ENCODE peak calls at places on chromosomes 12 and 14, in nine cellular contexts. E is hippocampal formation, R is fibroblast of the aortic adventitia, F is lung, K is NCI-H1694 treated with DMSO at 0.1 percent for 48 hours, H is SW 1271, T is endodermal cell, X is Kasumi-1, U is SW480. Q is an unnamed sample.

GRCh38 chr14:102418853-102419240 is 56.1 kb downstream of the TECPR2 start:
- DNase-seq in X (no peak), R (no peak), F (no peak), U (no peak), T (no peak), H (no peak), K (no peak), E (no peak), Q (peak; percentile 74)

GRCh38 chr12:19778111-19778688 is 338.9 kb downstream of the AEBP2 start:
- DNase-seq in F (no peak), R (peak; percentile 70), E (no peak), U (no peak), K (no peak), T (no peak), X (no peak), H (no peak), Q (no peak)

GRCh38 chr12:60035835-60036234 is 440.0 kb downstream of the SLC16A7 start:
- DNase-seq in F (no peak), K (no peak), U (no peak), X (no peak), H (no peak), E (no peak), T (no peak), R (peak; percentile 35), Q (no peak)

GRCh38 chr14:99670361-99671229 is 13.5 kb upstream of the CYP46A1 start:
- DNase-seq in U (no peak), F (no peak), K (no peak), R (peak; percentile 54), E (no peak), X (no peak), T (no peak), H (no peak), Q (no peak)

GRCh38 chr12:99769581-99769980 is 122.0 kb downstream of the GARIN6 start:
- DNase-seq in K (no peak), E (no peak), U (no peak), F (no peak), H (no peak), T (no peak), R (no peak), X (no peak), Q (no peak)

GRCh38 chr12:86719381-86719780 is 463.2 kb upstream of the MGAT4C start:
- DNase-seq in E (no peak), T (no peak), U (no peak), H (no peak), R (no peak), X (no peak), F (no peak), K (no peak), Q (no peak)

GRCh38 chr12:106586535-106586802 is 3.7 kb downstream of the RFX4 start:
- DNase-seq in K (no peak), U (no peak), T (peak; percentile 78), F (no peak), H (no peak), X (no peak), E (no peak), R (no peak), Q (no peak)

GRCh38 chr12:57219993-57220728 is 3.6 kb downstream of the NXPH4 start:
- DNase-seq in T (no peak), R (no peak), U (no peak), K (no peak), H (no peak), X (no peak), E (no peak), F (no peak), Q (no peak)

GRCh38 chr14:99188721-99189120 is 83.3 kb downstream of the BCL11B start:
- DNase-seq in E (no peak), T (peak; percentile 85), F (no peak), R (no peak), X (no peak), H (no peak), U (no peak), K (no peak), Q (no peak)

GRCh38 chr12:116609715-116610114 is 50.5 kb downstream of the MAP1LC3B2 start:
- DNase-seq in H (no peak), K (peak; percentile 34), F (no peak), R (no peak), E (no peak), U (no peak), X (peak; percentile 46), T (peak; percentile 83), Q (no peak)

GRCh38 chr14:50057331-50057730 is 59.0 kb downstream of the VCPKMT start:
- DNase-seq in F (no peak), R (no peak), K (no peak), X (no peak), H (no peak), U (no peak), T (no peak), E (no peak), Q (no peak)

GRCh38 chr12:19382111-19382526 is 57.2 kb upstream of the AEBP2 start:
- DNase-seq in E (no peak), R (peak; percentile 85), F (no peak), T (peak; percentile 67), U (peak; percentile 29), X (no peak), K (no peak), H (no peak), Q (no peak)

GRCh38 chr12:15179672-15180071 is 41.5 kb downstream of the RERG start:
- DNase-seq in K (no peak), F (no peak), U (no peak), R (no peak), E (no peak), X (no peak), T (no peak), H (no peak), Q (no peak)

GRCh38 chr14:31090872-31091764 is 64.9 kb upstream of the STRN3 start:
- DNase-seq in K (peak; percentile 18), H (no peak), U (no peak), F (peak; percentile 34), X (peak; percentile 14), E (no peak), T (no peak), R (peak; percentile 91), Q (no peak)

GRCh38 chr12:80813820-80814219 is 97.1 kb downstream of the MYF5 start:
- DNase-seq in R (no peak), U (no peak), K (no peak), X (no peak), E (no peak), T (no peak), F (no peak), H (no peak), Q (no peak)

GRCh38 chr12:76856018-76856644 is 22.7 kb downstream of the CSRP2 start:
- DNase-seq in T (no peak), H (no peak), X (no peak), R (no peak), F (no peak), K (no peak), E (no peak), U (no peak), Q (no peak)

GRCh38 chr12:106205208-106206069 is 42.4 kb downstream of the CKAP4 start:
- DNase-seq in R (no peak), K (no peak), U (peak; percentile 37), F (no peak), E (peak; percentile 15), X (no peak), T (peak; percentile 67), H (no peak), Q (no peak)

GRCh38 chr12:100555722-100556121 is 17.8 kb upstream of the GAS2L3 start:
- DNase-seq in X (no peak), T (no peak), K (no peak), H (no peak), R (peak; percentile 52), E (no peak), U (no peak), F (no peak), Q (no peak)

GRCh38 chr14:31070431-31070830 is 44.3 kb upstream of the STRN3 start:
- DNase-seq in K (no peak), H (peak; percentile 68), X (no peak), R (peak; percentile 97), T (no peak), E (no peak), F (no peak), U (peak; percentile 19), Q (no peak)

GRCh38 chr12:46777587-46777986 is 48.2 kb downstream of the SLC38A4 start:
- DNase-seq in K (no peak), F (no peak), E (no peak), U (no peak), T (no peak), X (no peak), R (no peak), H (no peak), Q (no peak)

GRCh38 chr12:52798671-52799497 is 3.0 kb upstream of the KRT3 start:
- DNase-seq in R (no peak), X (no peak), T (no peak), H (no peak), F (peak; percentile 39), E (no peak), U (peak; percentile 70), K (no peak), Q (no peak)

GRCh38 chr14:49946320-49947141 is 53.6 kb downstream of the ARF6 start:
- DNase-seq in R (peak; percentile 79), H (no peak), X (no peak), U (peak; percentile 38), K (peak; percentile 93), T (no peak), F (no peak), E (no peak), Q (peak; percentile 11)

GRCh38 chr12:13223941-13224340 is 27.4 kb downstream of the EMP1 start:
- DNase-seq in K (no peak), F (no peak), X (no peak), U (no peak), H (no peak), T (no peak), E (no peak), R (peak; percentile 89), Q (no peak)

GRCh38 chr12:34395056-34396005 is 373.0 kb downstream of the ALG10 start:
- DNase-seq in E (no peak), H (no peak), U (no peak), T (peak; percentile 10), F (peak; percentile 21), K (no peak), X (no peak), R (no peak), Q (no peak)

GRCh38 chr14:24734917-24735500 is 101.0 kb upstream of the GZMB start:
- DNase-seq in X (peak; percentile 87), K (peak; percentile 49), E (peak; percentile 36), U (peak; percentile 74), H (peak; percentile 24), T (peak; percentile 71), R (peak; percentile 79), F (no peak), Q (peak; percentile 1)

Q was measured in occipital lobe.